ENCODE peak calls at places on chromosomes 2 and 18, in nine cellular contexts. E is psoas muscle, F is breast epithelium, M is left lung, N is colonic mucosa, A is IMR-90, D is left ventricle myocardium inferior, U is cardiac muscle cell, B is fibroblast of lung. Z is an unnamed sample.
A peak's percentile ranks its signal among the peaks of the same experiment; 100 is the strongest.

GRCh38 chr2:237483018-237483731 is 3.9 kb upstream of the MLPH start:
- DNase-seq in E (no peak), F (peak; percentile 58), M (peak; percentile 83), N (peak; percentile 83), A (peak; percentile 77), D (no peak), U (peak; percentile 57), B (peak; percentile 80), Z (no peak)

GRCh38 chr2:65320042-65320711 is 92.5 kb downstream of the ACTR2 start:
- DNase-seq in E (peak; percentile 55), F (no peak), M (no peak), N (no peak), A (peak; percentile 98), D (no peak), U (peak; percentile 84), B (peak; percentile 98), Z (no peak)

GRCh38 chr2:144325086-144325485 is 194.8 kb downstream of the ZEB2 start:
- DNase-seq in E (no peak), F (no peak), M (no peak), N (no peak), A (no peak), D (no peak), U (no peak), B (peak; percentile 80), Z (no peak)

GRCh38 chr2:234308814-234309195 is 188.1 kb downstream of the ARL4C start:
- DNase-seq in E (no peak), F (no peak), M (no peak), N (peak; percentile 34), A (peak; percentile 85), D (no peak), U (peak; percentile 18), B (peak; percentile 90), Z (no peak)

GRCh38 chr2:236935131-236935530 is 150.6 kb upstream of the COPS8 start:
- DNase-seq in E (no peak), F (no peak), M (no peak), N (peak; percentile 14), A (no peak), D (no peak), U (no peak), B (no peak), Z (no peak)

GRCh38 chr2:163850036-163850435 is 114.2 kb upstream of the FIGN start:
- DNase-seq in E (no peak), F (no peak), M (no peak), N (no peak), A (no peak), D (no peak), U (no peak), B (no peak), Z (no peak)

GRCh38 chr2:174180165-174180724 is 68.1 kb downstream of the OLA1 start:
- DNase-seq in E (no peak), F (no peak), M (no peak), N (no peak), A (no peak), D (no peak), U (no peak), B (no peak), Z (no peak)

GRCh38 chr2:176643711-176644110 is 374.5 kb downstream of the MTX2 start:
- DNase-seq in E (no peak), F (no peak), M (no peak), N (no peak), A (no peak), D (no peak), U (peak; percentile 38), B (peak; percentile 55), Z (no peak)

GRCh38 chr2:217248312-217248935 is 388.6 kb upstream of the TNP1 start:
- DNase-seq in E (peak; percentile 54), F (peak; percentile 61), M (peak; percentile 69), N (peak; percentile 59), A (peak; percentile 74), D (peak; percentile 72), U (peak; percentile 84), B (peak; percentile 84), Z (peak; percentile 83)

GRCh38 chr2:232891621-232892071 is 21.6 kb downstream of the SNORC start:
- DNase-seq in E (peak; percentile 15), F (no peak), M (peak; percentile 25), N (no peak), A (peak; percentile 72), D (no peak), U (peak; percentile 74), B (peak; percentile 87), Z (no peak)

GRCh38 chr2:240869956-240870875 is 1.6 kb downstream of the AGXT start:
- DNase-seq in E (no peak), F (no peak), M (no peak), N (no peak), A (no peak), D (no peak), U (no peak), B (no peak), Z (no peak)

GRCh38 chr2:6896930-6897759 is 19.6 kb downstream of the RSAD2 start:
- DNase-seq in E (no peak), F (no peak), M (no peak), N (no peak), A (peak; percentile 10), D (no peak), U (peak; percentile 65), B (peak; percentile 40), Z (no peak)

GRCh38 chr2:23801396-23801795 is 125.5 kb downstream of the ATAD2B start:
- DNase-seq in E (no peak), F (no peak), M (no peak), N (no peak), A (peak; percentile 82), D (no peak), U (peak; percentile 79), B (peak; percentile 34), Z (no peak)

GRCh38 chr2:134705861-134706586 is 12.8 kb downstream of the TMEM163 start:
- DNase-seq in E (no peak), F (no peak), M (no peak), N (no peak), A (no peak), D (no peak), U (no peak), B (no peak), Z (no peak)

GRCh38 chr2:134707330-134707676 is 11.5 kb downstream of the TMEM163 start:
- DNase-seq in E (no peak), F (no peak), M (no peak), N (no peak), A (no peak), D (no peak), U (no peak), B (no peak), Z (no peak)

GRCh38 chr2:134704173-134704572 is 14.6 kb downstream of the TMEM163 start:
- DNase-seq in E (no peak), F (no peak), M (no peak), N (no peak), A (no peak), D (no peak), U (no peak), B (no peak), Z (no peak)

GRCh38 chr2:134711622-134712125 is 7.1 kb downstream of the TMEM163 start:
- DNase-seq in E (no peak), F (no peak), M (no peak), N (no peak), A (no peak), D (no peak), U (no peak), B (no peak), Z (no peak)

GRCh38 chr2:134706587-134707329 is 12.0 kb downstream of the TMEM163 start:
- DNase-seq in E (no peak), F (peak; percentile 50), M (no peak), N (no peak), A (no peak), D (no peak), U (peak; percentile 30), B (peak; percentile 21), Z (no peak)
- H3K4me3 ChIP-seq in E (no peak overlapping the region), F (no peak overlapping the region), M (no peak overlapping the region), N (no peak overlapping the region), A (no peak overlapping the region), D (peak overlapping the region; percentile 29), U (no peak overlapping the region), B (no peak overlapping the region), Z (no peak overlapping the region)

DNA sequence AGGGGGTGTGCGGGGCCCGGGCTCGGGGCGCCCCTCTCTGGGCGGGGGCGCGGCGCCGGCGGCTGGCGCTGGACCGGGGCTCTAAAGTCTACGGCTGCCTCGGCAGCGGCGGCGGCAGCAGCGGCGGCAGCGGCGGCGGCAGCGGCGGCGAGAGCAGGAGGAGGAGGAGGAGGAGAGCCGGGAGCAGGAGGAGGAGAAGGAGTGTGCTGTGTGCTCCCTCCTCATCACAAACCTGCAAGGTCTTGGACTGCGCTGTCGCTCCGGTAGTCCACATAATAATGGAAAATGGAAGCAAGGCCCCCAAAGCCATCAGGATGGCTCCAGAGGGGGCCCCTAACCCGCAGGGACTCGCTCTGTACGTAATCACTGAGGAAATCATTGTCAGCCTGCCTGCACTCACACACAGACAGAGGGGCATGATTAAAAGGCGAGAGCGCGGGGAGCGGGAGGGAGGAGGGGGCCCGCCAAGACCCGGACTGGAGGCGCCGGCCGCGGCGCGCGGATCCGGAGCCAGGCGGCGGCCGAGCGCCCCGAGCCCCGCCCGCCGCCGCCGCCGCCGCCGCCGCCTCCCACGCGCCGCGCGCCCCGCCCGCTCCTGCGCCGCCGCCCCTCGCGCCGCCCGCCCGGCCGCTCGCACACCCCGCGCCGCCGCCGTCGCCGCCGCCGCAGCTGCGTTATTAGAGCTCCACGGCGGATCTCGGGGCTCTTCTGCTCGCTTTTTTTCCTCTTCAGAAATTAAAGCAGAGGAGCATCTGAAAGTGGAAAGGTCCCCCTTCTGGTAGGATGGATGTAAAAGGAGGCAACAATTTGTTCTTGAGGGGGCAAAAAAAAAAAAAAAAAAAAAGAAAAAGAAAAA is at the start of gene ZNF521:
- DNase-seq in E (peak; percentile 88), F (peak; percentile 83), M (peak; percentile 82), N (peak; percentile 72), A (peak; percentile 92), D (peak; percentile 87), U (peak; percentile 92), B (peak; percentile 89), Z (peak; percentile 92)
- TF ChIP-seq CTCF in E (peak; percentile 9), F (no peak), M (no peak), N (no peak), A (peak; percentile 49), D (peak; percentile 40), U (peak; percentile 36), B (peak; percentile 43), Z (no peak)

DNA sequence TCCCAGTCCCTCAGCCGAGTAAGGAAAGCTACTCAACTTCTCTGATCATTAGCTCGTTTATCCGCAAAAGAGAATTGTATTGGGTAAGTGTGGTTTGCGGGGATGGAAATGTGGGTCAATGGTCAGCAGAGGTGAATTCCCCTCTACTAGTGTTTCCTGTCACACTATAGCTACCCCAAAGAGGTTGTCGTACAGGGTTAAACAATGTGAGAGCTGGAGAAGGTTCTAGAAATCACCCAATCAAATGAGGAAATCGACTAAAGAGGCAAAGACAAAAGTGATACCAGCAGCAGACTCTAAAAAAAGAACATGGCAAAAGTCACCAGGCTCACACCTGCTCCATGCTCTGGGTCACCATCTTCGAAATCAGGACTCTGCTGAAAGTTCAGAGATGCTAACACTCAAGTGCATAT is 144.7 kb upstream of the ITGA4 start:
- DNase-seq in E (no peak), F (no peak), M (no peak), N (no peak), A (no peak), D (no peak), U (no peak), B (no peak), Z (no peak)
- H3K4me1 ChIP-seq in E (no peaks in the 10 kb centered on the region), F (no peaks in the 10 kb centered on the region), M (no peaks in the 10 kb centered on the region), N (no peaks in the 10 kb centered on the region), A (no peaks in the 10 kb centered on the region), D (peaks cover 8% of the 10 kb centered on the region), U (no peaks in the 10 kb centered on the region), B (no peaks in the 10 kb centered on the region), Z (no peaks in the 10 kb centered on the region)

DNA sequence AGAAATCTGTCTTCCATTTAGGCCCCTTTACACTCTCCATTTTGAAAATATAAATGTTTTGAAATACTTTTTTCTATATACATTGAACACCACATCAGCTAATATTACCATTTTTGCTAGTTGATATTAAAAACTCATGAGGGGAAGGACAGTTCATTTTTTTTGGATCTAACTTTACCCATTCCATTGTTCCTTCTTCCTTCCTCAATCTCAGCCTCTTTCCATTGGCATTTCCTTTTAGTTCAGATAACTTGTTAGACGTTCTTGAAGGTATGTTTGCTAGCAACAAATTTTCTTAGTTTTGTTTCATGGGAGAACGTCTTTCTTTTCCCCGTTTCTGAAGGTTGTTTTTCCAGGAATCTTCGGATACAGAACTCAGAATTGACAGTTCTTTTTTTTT is 759.0 kb downstream of the SOCS6 start:
- DNase-seq in E (no peak), F (no peak), M (no peak), N (no peak), A (no peak), D (no peak), U (no peak), B (no peak), Z (no peak)
- H3K4me3 ChIP-seq in E (no peak overlapping the region), F (no peak overlapping the region), M (no peak overlapping the region), N (no peak overlapping the region), A (no peak overlapping the region), D (no peak overlapping the region), U (no peak overlapping the region), B (no peak overlapping the region), Z (no peak overlapping the region)